ENCODE peak calls at places on chromosomes 16 and 17, in seven cellular contexts. X, T, G, V, A, C and K are unnamed samples.
A peak's percentile ranks its signal among the peaks of the same experiment; 100 is the strongest.

GRCh38 chr17:21301593-21302550 is 17.4 kb downstream of the MAP2K3 start:
- DNase-seq in A (no peak), X (peak; percentile 50), T (no peak), G (peak; percentile 29), V (no peak), C (no peak), K (no peak)

GRCh38 chr17:66275651-66276050 is 26.8 kb upstream of the PRKCA start:
- DNase-seq in A (no peak), T (no peak), V (no peak), G (no peak), C (no peak), X (no peak), K (no peak)

GRCh38 chr16:57242650-57243049 is 2.4 kb upstream of the ARL2BP start:
- DNase-seq in X (no peak), V (no peak), C (no peak), G (no peak), T (no peak), A (no peak), K (no peak)

GRCh38 chr16:86038923-86039310 is 140.0 kb downstream of the IRF8 start:
- DNase-seq in V (no peak), A (no peak), X (no peak), G (no peak), T (no peak), C (no peak), K (no peak)

GRCh38 chr17:83109793-83110645 is 30.6 kb downstream of the METRNL start:
- DNase-seq in T (no peak), X (no peak), V (no peak), A (no peak), C (no peak), G (peak; percentile 54), K (no peak)

GRCh38 chr16:74107795-74108610 is 188.6 kb upstream of the PSMD7 start:
- DNase-seq in V (no peak), A (no peak), C (peak; percentile 40), X (peak; percentile 37), G (no peak), T (no peak), K (peak; percentile 25)

GRCh38 chr17:27824745-27825144 is 24.4 kb upstream of the NOS2 start:
- DNase-seq in A (no peak), T (no peak), C (no peak), G (no peak), X (no peak), V (no peak), K (no peak)

GRCh38 chr17:8963665-8964258 is 1.7 kb downstream of the PIK3R5 start:
- DNase-seq in X (no peak), V (no peak), G (no peak), T (no peak), C (no peak), A (no peak), K (no peak)

GRCh38 chr17:33434841-33435240 is 141.7 kb upstream of the ASIC2 start:
- DNase-seq in V (no peak), C (no peak), T (no peak), A (no peak), G (no peak), X (no peak), K (no peak)

GRCh38 chr16:30380801-30381208 is 1.6 kb downstream of the SEPTIN1 start:
- DNase-seq in T (no peak), G (no peak), X (no peak), A (no peak), C (no peak), V (no peak), K (no peak)

GRCh38 chr16:2860826-2861567 is 3.0 kb upstream of the PRSS22 start:
- DNase-seq in X (no peak), A (no peak), T (no peak), G (no peak), C (no peak), V (no peak), K (no peak)

GRCh38 chr16:15775663-15776304 is 81.0 kb downstream of the MYH11 start:
- DNase-seq in G (no peak), A (no peak), V (no peak), C (no peak), X (no peak), T (no peak), K (no peak)

GRCh38 chr17:36550491-36551417 is 6.0 kb downstream of the GGNBP2 start:
- DNase-seq in T (peak; percentile 8), C (no peak), G (no peak), X (peak; percentile 51), V (no peak), A (no peak), K (peak; percentile 51)

GRCh38 chr17:81926451-81927144 is 937 bp downstream of the MAFG start:
- DNase-seq in V (peak; percentile 55), G (peak; percentile 64), T (peak; percentile 48), X (peak; percentile 81), A (no peak), C (no peak), K (no peak)

GRCh38 chr17:4641297-4642195 is at the start of gene ALOX15:
- DNase-seq in G (no peak), A (no peak), T (no peak), V (no peak), X (no peak), C (no peak), K (no peak)

GRCh38 chr16:87963400-87963799 is 12.2 kb downstream of the BANP start:
- DNase-seq in T (no peak), G (no peak), C (no peak), A (peak; percentile 41), X (no peak), V (peak; percentile 44), K (no peak)

GRCh38 chr17:4487820-4488716 is 10.6 kb upstream of the SPNS2 start:
- DNase-seq in T (no peak), G (no peak), C (no peak), X (no peak), A (no peak), V (no peak), K (no peak)

GRCh38 chr17:30148376-30148775 is 31.8 kb downstream of the NSRP1 start:
- DNase-seq in T (no peak), V (no peak), A (no peak), X (no peak), G (no peak), C (no peak), K (no peak)

GRCh38 chr17:65052585-65052984 is 4.0 kb downstream of the GNA13 start:
- DNase-seq in G (no peak), A (no peak), C (no peak), V (no peak), T (no peak), X (no peak), K (no peak)

GRCh38 chr17:45004388-45004787 is 36.3 kb upstream of the C1QL1 start:
- DNase-seq in C (no peak), A (no peak), V (no peak), G (no peak), X (no peak), T (no peak), K (no peak)

GRCh38 chr16:89471225-89471624 is 19.1 kb downstream of the ANKRD11 start:
- DNase-seq in T (no peak), G (no peak), X (no peak), V (no peak), C (no peak), A (no peak), K (no peak)

GRCh38 chr16:1019234-1019933 is 37.8 kb downstream of the SOX8 start:
- DNase-seq in V (no peak), G (no peak), X (no peak), T (peak; percentile 74), C (no peak), A (no peak), K (peak; percentile 54)

GRCh38 chr17:45719335-45720071 is 64.6 kb upstream of the CRHR1 start:
- DNase-seq in V (no peak), A (no peak), X (no peak), T (peak; percentile 16), C (no peak), G (no peak), K (peak; percentile 17)

GRCh38 chr16:76926042-76926441 is 264.9 kb upstream of the MON1B start:
- DNase-seq in G (no peak), V (no peak), C (no peak), A (no peak), T (no peak), X (no peak), K (no peak)